ENCODE peak calls at places on chromosomes 4 and X, in four cellular contexts. G is esophagus squamous epithelium, A is body of pancreas, D is tibial nerve. J is an unnamed sample. For H3K9me3, the result is how much of the 10 kb centered on the place peaks cover.

GRCh38 chr4:4430492-4431195 is 43.7 kb downstream of the NSG1 start:
- DNase-seq in G (no peak), A (peak), D (no peak), J (no peak)

GRCh38 chr4:2812600-2812932 is 19.7 kb downstream of the SH3BP2 start:
- DNase-seq in G (no peak), A (no peak), D (no peak), J (no peak)

GRCh38 chrX:129145382-129145781 is 377.9 kb downstream of the SMARCA1 start:
- DNase-seq in G (no peak), A (no peak), D (no peak), J (no peak)

GRCh38 chr4:74317616-74318256 is 9.5 kb downstream of the EPGN start:
- DNase-seq in G (no peak), A (no peak), D (no peak), J (no peak)

GRCh38 chrX:155841232-155841631 is 39.9 kb upstream of the VAMP7 start:
- DNase-seq in G (no peak), A (no peak), D (no peak), J (no peak)

GRCh38 chrX:109629310-109629709 is 4.3 kb upstream of the KCNE5 start:
- DNase-seq in G (no peak), A (no peak), D (no peak), J (no peak)

GRCh38 chr4:1494416-1495315 is 88.4 kb upstream of the NKX1-1 start:
- DNase-seq in G (no peak), A (peak), D (no peak), J (no peak)

GRCh38 chr4:17063870-17064269 is 165.4 kb upstream of the LDB2 start:
- DNase-seq in G (no peak), A (no peak), D (no peak), J (no peak)

GRCh38 chrX:12779534-12779933 is 11.7 kb upstream of the PRPS2 start:
- DNase-seq in G (no peak), A (peak), D (no peak), J (no peak)

GRCh38 chr4:98659741-98660507 is 1.5 kb upstream of the TSPAN5 start:
- DNase-seq in G (no peak), A (no peak), D (no peak), J (no peak)

GRCh38 chr4:7196283-7196651 is 3.9 kb downstream of the SORCS2 start:
- DNase-seq in G (no peak), A (no peak), D (no peak), J (no peak)

GRCh38 chrX:10875995-10876394 is 235.1 kb upstream of the HCCS start:
- DNase-seq in G (no peak), A (no peak), D (no peak), J (no peak)

GRCh38 chrX:40105791-40106676 is 8.3 kb upstream of the BCOR start:
- DNase-seq in G (no peak), A (peak), D (peak), J (no peak)

GRCh38 chrX:140354431-140355120 is 150.3 kb downstream of the SOX3 start:
- DNase-seq in G (no peak), A (no peak), D (no peak), J (no peak)

GRCh38 chrX:5236096-5236495 is 992.6 kb downstream of the NLGN4X start:
- DNase-seq in G (no peak), A (peak), D (no peak), J (no peak)

GRCh38 chr4:83207497-83208105 is 77.0 kb downstream of the COQ2 start:
- DNase-seq in G (no peak), A (no peak), D (no peak), J (no peak)

GRCh38 chr4:98570160-98570797 is 88.1 kb downstream of the TSPAN5 start:
- DNase-seq in G (no peak), A (no peak), D (no peak), J (no peak)

GRCh38 chr4:80619070-80619674 is 283.6 kb downstream of the CFAP299 start:
- DNase-seq in G (no peak), A (peak), D (no peak), J (no peak)

GRCh38 chr4:11805837-11806236 is 377.1 kb upstream of the HS3ST1 start:
- DNase-seq in G (no peak), A (no peak), D (no peak), J (no peak)

GRCh38 chr4:148800943-148801342 is 358.7 kb upstream of the NR3C2 start:
- DNase-seq in G (no peak), A (no peak), D (peak), J (no peak)

GRCh38 chrX:8987672-8988250 is 46.2 kb downstream of the FAM9B start:
- DNase-seq in G (no peak), A (no peak), D (no peak), J (no peak)

GRCh38 chr4:155639674-155640529 is 26.7 kb upstream of the GUCY1A1 start:
- DNase-seq in G (no peak), A (no peak), D (no peak), J (no peak)

GRCh38 chr4:152776352-152776751 is 3.2 kb downstream of the TIGD4 start:
- DNase-seq in G (no peak), A (no peak), D (no peak), J (no peak)

GRCh38 chr4:17492058-17492741 is 19.7 kb downstream of the QDPR start:
- DNase-seq in G (no peak), A (no peak), D (no peak), J (no peak)

GRCh38 chr4:3303445-3303824 is 10.6 kb downstream of the RGS12 start:
- DNase-seq in G (no peak), A (no peak), D (no peak), J (no peak)

GRCh38 chr4:72971572-72971971 is 97.9 kb downstream of the COX18 start:
- DNase-seq in G (no peak), A (no peak), D (no peak), J (no peak)

GRCh38 chr4:5157721-5158390 is 106.6 kb downstream of the STK32B start:
- DNase-seq in G (no peak), A (no peak), D (no peak), J (no peak)

GRCh38 chr4:374298-375160 is 36.9 kb downstream of the ZNF141 start:
- DNase-seq in G (no peak), A (no peak), D (no peak), J (no peak)

GRCh38 chr4:373062-373839 is 35.6 kb downstream of the ZNF141 start:
- DNase-seq in G (no peak), A (no peak), D (no peak), J (no peak)
- H3K9me3 ChIP-seq in G (under half), A (under half), D (half or more), J (half or more)

GRCh38 chrX:67998540-67998939 is 434.8 kb downstream of the OPHN1 start:
- DNase-seq in G (no peak), A (no peak), D (no peak), J (no peak)
- H3K9me3 ChIP-seq in G (under half), A (under half), D (under half), J (under half)

GRCh38 chr4:253936-254756 is 51.1 kb downstream of the ZNF732 start:
- DNase-seq in G (no peak), A (no peak), D (no peak), J (no peak)
- H3K9me3 ChIP-seq in G (under half), A (under half), D (half or more), J (half or more)

DNA sequence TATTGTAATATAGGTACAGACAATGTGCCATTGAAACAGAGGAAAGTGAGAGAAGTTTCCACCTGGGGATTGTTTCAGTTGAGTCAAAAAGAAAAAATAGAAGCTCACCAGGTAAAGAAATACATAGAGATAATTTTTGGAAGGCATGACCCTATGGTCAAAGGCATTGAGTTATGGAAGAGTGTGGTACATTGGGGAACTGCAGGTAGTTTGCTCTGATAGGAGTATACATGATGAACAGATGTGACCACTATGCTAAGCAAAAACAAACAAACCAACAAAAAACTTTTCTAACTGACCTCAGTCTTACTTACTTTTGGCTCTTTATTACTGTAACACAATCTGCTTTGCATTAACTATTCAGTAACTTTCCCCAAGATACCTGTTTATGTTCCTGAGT is 85.9 kb downstream of the UGT8 start:
- DNase-seq in G (no peak), A (no peak), D (no peak), J (no peak)
- H3K9me3 ChIP-seq in G (under half), A (under half), D (under half), J (under half)

GRCh38 chr4:165472943-165473676 is 94.3 kb downstream of the CPE start:
- DNase-seq in G (no peak), A (no peak), D (no peak), J (no peak)

GRCh38 chr4:165475706-165476070 is 96.9 kb downstream of the CPE start:
- DNase-seq in G (no peak), A (no peak), D (no peak), J (no peak)

GRCh38 chr4:165477799-165478198 is 99.0 kb downstream of the CPE start:
- DNase-seq in G (no peak), A (no peak), D (no peak), J (no peak)

GRCh38 chr4:165476214-165477098 is 97.6 kb downstream of the CPE start:
- DNase-seq in G (no peak), A (no peak), D (no peak), J (no peak)

GRCh38 chr4:165474784-165475705 is 96.2 kb downstream of the CPE start:
- DNase-seq in G (no peak), A (no peak), D (no peak), J (no peak)
- H3K9me3 ChIP-seq in G (under half), A (under half), D (under half), J (under half)

DNA sequence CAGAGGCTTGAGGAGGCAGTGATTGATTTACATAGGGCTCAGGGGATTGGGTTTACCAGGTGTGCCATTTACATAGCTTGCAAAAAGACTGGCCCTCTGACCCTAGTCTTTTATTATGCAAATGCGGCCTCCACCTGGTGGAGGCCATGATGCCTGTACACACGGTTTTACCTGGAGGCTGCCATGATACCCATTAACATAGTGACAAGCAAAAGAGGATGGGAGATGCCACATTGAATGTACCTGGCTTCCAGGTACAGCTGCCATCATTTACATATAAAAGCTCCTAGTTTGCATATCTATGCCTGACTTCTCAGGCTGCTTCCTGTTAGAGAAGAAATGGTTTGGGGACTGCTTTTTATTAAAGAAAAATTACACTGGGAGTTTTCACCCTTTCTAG is 72.0 kb downstream of the NEXMIF start:
- DNase-seq in G (no peak), A (no peak), D (no peak), J (no peak)
- H3K9me3 ChIP-seq in G (under half), A (under half), D (under half), J (under half)

DNA sequence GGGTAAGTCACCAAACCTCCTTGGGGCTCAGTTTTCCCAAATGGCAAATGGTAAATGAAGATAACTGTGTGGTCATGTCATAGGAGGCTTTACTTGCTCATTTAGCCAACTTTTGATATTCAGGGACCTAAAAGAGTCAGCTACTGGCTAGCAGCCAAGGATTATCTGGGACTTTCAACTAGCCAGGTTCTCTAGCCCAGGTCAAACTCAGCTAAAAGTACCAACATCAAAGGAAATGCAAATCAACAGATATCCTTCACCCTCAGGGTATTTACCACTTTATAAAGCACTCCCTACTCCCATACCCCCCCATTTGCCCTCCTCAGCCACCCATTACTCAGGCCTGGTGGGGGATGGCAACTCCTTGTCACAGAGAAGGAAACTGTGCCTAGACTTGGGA is 7.5 kb downstream of the AMER1 start:
- DNase-seq in G (no peak), A (peak), D (no peak), J (no peak)
- H3K9me3 ChIP-seq in G (under half), A (under half), D (under half), J (under half)

GRCh38 chr4:172736046-172736445 is 432.6 kb upstream of the GALNT7 start:
- DNase-seq in G (no peak), A (no peak), D (no peak), J (no peak)

GRCh38 chr4:172740434-172740833 is 428.2 kb upstream of the GALNT7 start:
- DNase-seq in G (no peak), A (no peak), D (no peak), J (no peak)

DNA sequence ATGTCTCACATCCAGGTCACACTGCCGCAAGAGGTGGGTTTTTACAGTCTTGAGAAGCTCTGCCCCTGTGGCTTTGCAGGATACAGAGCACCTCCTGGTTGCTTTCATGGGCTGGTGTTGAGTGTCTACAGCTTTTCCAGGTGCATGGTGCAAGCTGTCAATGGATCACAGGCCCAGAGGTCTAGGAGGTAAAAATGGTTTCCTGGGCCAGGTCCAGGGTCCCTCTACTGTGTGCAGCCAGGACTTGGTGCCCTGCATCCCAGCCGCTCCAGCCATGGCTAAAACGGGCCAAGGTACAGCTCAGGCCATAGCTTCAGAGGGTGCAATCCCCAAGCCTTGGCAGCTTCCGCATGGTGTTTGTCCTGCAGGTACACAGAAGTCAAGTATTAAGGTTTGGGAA is 434.1 kb upstream of the GALNT7 start:
- DNase-seq in G (no peak), A (no peak), D (no peak), J (no peak)
- H3K9me3 ChIP-seq in G (under half), A (under half), D (under half), J (under half)

GRCh38 chrX:149497054-149497453 is 8.1 kb downstream of the IDS start:
- DNase-seq in G (no peak), A (no peak), D (no peak), J (no peak)

GRCh38 chrX:149499766-149500165 is 5.3 kb downstream of the IDS start:
- DNase-seq in G (no peak), A (no peak), D (no peak), J (no peak)

GRCh38 chrX:149495573-149496071 is 9.5 kb downstream of the IDS start:
- DNase-seq in G (no peak), A (no peak), D (no peak), J (no peak)

GRCh38 chrX:149498767-149499166 is 6.3 kb downstream of the IDS start:
- DNase-seq in G (no peak), A (no peak), D (no peak), J (no peak)

GRCh38 chrX:149497626-149498025 is 7.5 kb downstream of the IDS start:
- DNase-seq in G (no peak), A (no peak), D (no peak), J (no peak)
- H3K9me3 ChIP-seq in G (under half), A (under half), D (under half), J (under half)

J was measured in thoracic aorta.